ENCODE peak calls at places on chromosomes 1 and 21, in ten cellular contexts. J is NCI-H1105; L is right atrium auricular region; Q is GM04504; I is endodermal cell; O is skeletal muscle cell; E is activated CD4-positive, alpha-beta T cell treated with anti-CD3 and anti-CD28 coated beads, Interleukin-2, amount 50 U/mL, for 4 hours; D is A172; C is spleen; Z is HTR-8/SVneo. X is an unnamed sample.

GRCh38 chr1:16152521-16153087 is 3.3 kb downstream of the EPHA2 start:
- DNase-seq in J (no peak), L (no peak), C (no peak), Q (no peak), O (no peak), D (no peak), E (no peak), I (peak), Z (no peak), X (no peak)

GRCh38 chr1:31691446-31691845 is 12.4 kb downstream of the COL16A1 start:
- DNase-seq in Z (no peak), O (no peak), E (no peak), L (no peak), C (no peak), J (no peak), D (no peak), I (no peak), Q (no peak), X (no peak)

GRCh38 chr1:44405804-44406743 is 1.0 kb downstream of the RNF220 start:
- DNase-seq in Q (no peak), D (no peak), J (no peak), L (no peak), E (no peak), C (peak), O (no peak), Z (no peak), I (peak), X (no peak)

GRCh38 chr1:53331446-53332187 is 3.7 kb upstream of the LRP8 start:
- DNase-seq in I (peak), Z (no peak), E (no peak), C (peak), O (no peak), J (no peak), L (no peak), D (no peak), Q (no peak), X (no peak)

GRCh38 chr1:27934818-27935549 is at the start of gene SMPDL3B:
- DNase-seq in I (peak), Q (no peak), L (no peak), J (peak), C (peak), E (no peak), D (peak), Z (peak), O (no peak), X (no peak)

GRCh38 chr1:232150770-232151548 is 479.0 kb downstream of the SIPA1L2 start:
- DNase-seq in Z (no peak), J (no peak), Q (no peak), O (no peak), D (no peak), C (no peak), I (no peak), E (no peak), L (no peak), X (no peak)

GRCh38 chr1:1610796-1611597 is 4.3 kb upstream of the MIB2 start:
- DNase-seq in E (no peak), I (no peak), Z (no peak), Q (no peak), C (no peak), J (no peak), D (no peak), L (no peak), O (no peak), X (no peak)

GRCh38 chr1:43537423-43538142 is 6.9 kb downstream of the PTPRF start:
- DNase-seq in E (no peak), D (peak), Q (no peak), Z (no peak), I (no peak), O (no peak), J (no peak), L (no peak), C (peak), X (no peak)

GRCh38 chr21:42741056-42741455 is 87.6 kb downstream of the PDE9A start:
- DNase-seq in Q (no peak), I (no peak), C (no peak), D (no peak), O (no peak), J (no peak), E (no peak), Z (no peak), L (no peak), X (no peak)

GRCh38 chr1:224563666-224564065 is 52.5 kb upstream of the CNIH3 start:
- DNase-seq in E (no peak), J (no peak), D (no peak), C (no peak), L (no peak), Q (no peak), I (no peak), Z (no peak), O (no peak), X (no peak)

GRCh38 chr1:31765041-31765467 is 914 bp upstream of the ADGRB2 start:
- DNase-seq in J (peak), E (no peak), I (peak), C (no peak), Q (no peak), D (no peak), Z (no peak), L (no peak), O (no peak), X (no peak)

GRCh38 chr1:19563336-19564097 is 78.2 kb upstream of the CAPZB start:
- DNase-seq in C (no peak), D (no peak), O (peak), I (no peak), Q (peak), J (no peak), E (no peak), Z (no peak), L (peak), X (no peak)

GRCh38 chr21:39650306-39650705 is 37.6 kb downstream of the B3GALT5 start:
- DNase-seq in E (no peak), O (no peak), J (no peak), Q (no peak), Z (no peak), L (no peak), D (no peak), I (no peak), C (no peak), X (no peak)

GRCh38 chr1:204094262-204095247 is 21.6 kb downstream of the SOX13 start:
- DNase-seq in O (no peak), Z (no peak), J (no peak), I (no peak), D (peak), L (no peak), C (no peak), Q (no peak), E (no peak), X (no peak)

GRCh38 chr1:31183126-31183525 is 56.6 kb downstream of the NKAIN1 start:
- DNase-seq in C (no peak), E (no peak), Q (no peak), I (no peak), Z (no peak), J (no peak), D (no peak), L (no peak), O (no peak), X (no peak)

GRCh38 chr1:198775606-198776005 is 136.8 kb downstream of the PTPRC start:
- DNase-seq in Q (no peak), O (peak), D (no peak), I (no peak), J (no peak), L (no peak), E (no peak), Z (no peak), C (no peak), X (no peak)

GRCh38 chr21:41133896-41134522 is 34.0 kb upstream of the BACE2 start:
- DNase-seq in Q (peak), Z (peak), I (peak), E (no peak), J (no peak), O (no peak), D (peak), C (no peak), L (no peak), X (no peak)